ENCODE peak calls at places on chromosome 17, in ten cellular contexts. K is left lung; Y is endodermal cell; L is CD8-positive, alpha-beta T cell; I is brain microvascular endothelial cell; Q is psoas muscle; S is GM23338; F is lower lobe of right lung; O is dorsolateral prefrontal cortex; T is adrenal gland. M is an unnamed sample.

GRCh38 chr17:44786551-44787081 is 27.8 kb downstream of the ADAM11 start:
- DNase-seq in K (peak), Y (peak), L (no peak), I (no peak), Q (no peak), S (no peak), F (no peak), O (no peak), T (no peak), M (no peak)

GRCh38 chr17:1055231-1055630 is 58.3 kb downstream of the TIMM22 start:
- DNase-seq in K (no peak), Y (no peak), L (no peak), I (no peak), Q (no peak), S (no peak), F (peak), O (no peak), T (no peak), M (no peak)

GRCh38 chr17:55693244-55694216 is 29.1 kb downstream of the TMEM100 start:
- DNase-seq in K (no peak), Y (no peak), L (no peak), I (no peak), Q (peak), S (no peak), F (no peak), O (no peak), T (peak), M (no peak)

GRCh38 chr17:79633937-79634813 is 23.3 kb upstream of the RBFOX3 start:
- DNase-seq in K (peak), Y (peak), L (no peak), I (no peak), Q (peak), S (no peak), F (peak), O (peak), T (no peak), M (no peak)

GRCh38 chr17:6555331-6556120 is 829 bp downstream of the PITPNM3 start:
- DNase-seq in K (peak), Y (peak), L (no peak), I (no peak), Q (no peak), S (peak), F (peak), O (no peak), T (peak), M (no peak)

GRCh38 chr17:18377437-18378204 is at the start of gene EVPLL:
- DNase-seq in K (peak), Y (peak), L (no peak), I (no peak), Q (peak), S (no peak), F (peak), O (no peak), T (peak), M (no peak)

GRCh38 chr17:4417129-4417667 is 16.5 kb upstream of the SPNS3 start:
- DNase-seq in K (no peak), Y (no peak), L (no peak), I (no peak), Q (no peak), S (no peak), F (no peak), O (no peak), T (no peak), M (no peak)

GRCh38 chr17:35373984-35374765 is 754 bp upstream of the SLFN11 start:
- DNase-seq in K (peak), Y (peak), L (peak), I (peak), Q (peak), S (peak), F (peak), O (no peak), T (peak), M (no peak)

GRCh38 chr17:28973414-28973813 is 22.1 kb upstream of the PHF12 start:
- DNase-seq in K (peak), Y (no peak), L (no peak), I (peak), Q (no peak), S (no peak), F (peak), O (no peak), T (no peak), M (no peak)

GRCh38 chr17:29617125-29617480 is 5.6 kb downstream of the CORO6 start:
- DNase-seq in K (peak), Y (peak), L (peak), I (peak), Q (peak), S (peak), F (peak), O (peak), T (peak), M (no peak)

GRCh38 chr17:61409301-61410099 is 9.9 kb downstream of the TBX2 start:
- DNase-seq in K (peak), Y (peak), L (peak), I (no peak), Q (peak), S (peak), F (peak), O (no peak), T (peak), M (no peak)

GRCh38 chr17:34071891-34072420 is 183.1 kb upstream of the CCL2 start:
- DNase-seq in K (no peak), Y (no peak), L (no peak), I (no peak), Q (no peak), S (peak), F (no peak), O (no peak), T (no peak), M (no peak)

GRCh38 chr17:13031718-13032350 is 14.0 kb upstream of the ELAC2 start:
- DNase-seq in K (no peak), Y (peak), L (peak), I (peak), Q (peak), S (peak), F (peak), O (peak), T (peak), M (peak)

GRCh38 chr17:60534010-60534555 is 8.0 kb upstream of the APPBP2 start:
- DNase-seq in K (no peak), Y (peak), L (no peak), I (no peak), Q (no peak), S (no peak), F (no peak), O (no peak), T (no peak), M (peak)

GRCh38 chr17:30858556-30859250 is 26.9 kb downstream of the ATAD5 start:
- DNase-seq in K (no peak), Y (no peak), L (no peak), I (no peak), Q (no peak), S (no peak), F (no peak), O (no peak), T (no peak), M (no peak)

GRCh38 chr17:58956997-58957724 is 149.5 kb downstream of the TRIM37 start:
- DNase-seq in K (no peak), Y (no peak), L (no peak), I (peak), Q (no peak), S (no peak), F (no peak), O (no peak), T (no peak), M (no peak)

GRCh38 chr17:21286066-21286770 is 1.7 kb downstream of the MAP2K3 start:
- DNase-seq in K (peak), Y (no peak), L (no peak), I (peak), Q (peak), S (no peak), F (peak), O (no peak), T (peak), M (peak)

GRCh38 chr17:28392491-28392890 is 13.5 kb downstream of the SLC46A1 start:
- DNase-seq in K (no peak), Y (no peak), L (no peak), I (no peak), Q (no peak), S (no peak), F (no peak), O (no peak), T (no peak), M (no peak)

GRCh38 chr17:7217113-7217987 is 2.3 kb downstream of the DLG4 start:
- DNase-seq in K (peak), Y (peak), L (no peak), I (peak), Q (peak), S (peak), F (no peak), O (no peak), T (peak), M (no peak)

GRCh38 chr17:69335018-69335417 is 8.1 kb upstream of the ABCA5 start:
- DNase-seq in K (no peak), Y (no peak), L (no peak), I (no peak), Q (no peak), S (peak), F (no peak), O (no peak), T (no peak), M (no peak)

GRCh38 chr17:72591500-72592241 is 470.9 kb downstream of the SOX9 start:
- DNase-seq in K (no peak), Y (peak), L (no peak), I (no peak), Q (no peak), S (peak), F (peak), O (no peak), T (no peak), M (no peak)

DNA sequence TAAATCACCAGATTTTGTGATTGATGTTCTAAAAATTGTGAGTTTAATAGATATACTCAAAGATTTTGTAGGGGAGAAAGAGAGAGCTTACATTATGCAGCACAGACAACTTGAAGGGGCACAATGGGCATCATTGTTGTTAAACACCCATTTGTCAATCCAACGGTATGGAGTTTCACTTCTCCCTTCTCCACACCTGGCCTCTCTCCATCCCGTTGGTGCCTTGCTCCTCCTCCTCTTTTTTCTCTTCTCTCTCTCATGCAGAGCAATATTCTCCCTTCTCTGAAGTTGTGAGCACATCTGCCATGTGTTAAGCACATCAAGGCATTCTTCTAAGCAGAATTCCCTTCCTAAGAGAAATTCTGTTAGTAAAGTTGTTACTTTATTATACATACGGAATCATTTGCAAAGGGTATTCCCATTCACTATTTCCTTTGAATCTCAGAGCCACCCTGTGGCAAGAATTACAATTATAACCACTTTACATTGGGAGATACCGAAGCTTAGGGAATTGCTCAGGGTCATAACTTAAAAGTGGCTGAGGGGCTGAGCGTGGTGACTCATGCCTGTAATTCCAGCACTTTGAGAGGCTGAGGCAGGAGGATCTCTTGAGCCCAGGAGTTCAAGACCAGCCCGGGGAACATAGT is 40.5 kb upstream of the SKAP1 start:
- DNase-seq in K (no peak), Y (no peak), L (no peak), I (no peak), Q (no peak), S (peak), F (no peak), O (no peak), T (peak), M (no peak)
- TF ChIP-seq CTCF in K (no peak), Y (peak), L (no peak), I (peak), Q (no peak), S (no peak), F (no peak), O (no peak), T (peak), M (peak)

GRCh38 chr17:64242633-64243032 is 20.4 kb downstream of the TEX2 start:
- DNase-seq in K (no peak), Y (no peak), L (no peak), I (no peak), Q (no peak), S (no peak), F (no peak), O (no peak), T (no peak), M (no peak)
- H3K27ac ChIP-seq in K (no peak), Y (no peak), L (no peak), I (no peak), Q (no peak), S (no peak), F (no peak), O (no peak), T (no peak), M (no peak)

GRCh38 chr17:48025904-48026502 is 11.6 kb downstream of the COPZ2 start:
- DNase-seq in K (no peak), Y (no peak), L (no peak), I (no peak), Q (no peak), S (peak), F (no peak), O (no peak), T (no peak), M (no peak)

GRCh38 chr17:48025040-48025903 is 12.3 kb downstream of the COPZ2 start:
- DNase-seq in K (peak), Y (peak), L (peak), I (peak), Q (peak), S (peak), F (peak), O (peak), T (peak), M (peak)

GRCh38 chr17:48022906-48023305 is 14.7 kb downstream of the COPZ2 start:
- DNase-seq in K (no peak), Y (no peak), L (no peak), I (no peak), Q (no peak), S (no peak), F (no peak), O (no peak), T (no peak), M (no peak)

GRCh38 chr17:48023408-48024148 is 14.0 kb downstream of the COPZ2 start:
- DNase-seq in K (peak), Y (peak), L (peak), I (no peak), Q (peak), S (peak), F (peak), O (peak), T (peak), M (no peak)

DNA sequence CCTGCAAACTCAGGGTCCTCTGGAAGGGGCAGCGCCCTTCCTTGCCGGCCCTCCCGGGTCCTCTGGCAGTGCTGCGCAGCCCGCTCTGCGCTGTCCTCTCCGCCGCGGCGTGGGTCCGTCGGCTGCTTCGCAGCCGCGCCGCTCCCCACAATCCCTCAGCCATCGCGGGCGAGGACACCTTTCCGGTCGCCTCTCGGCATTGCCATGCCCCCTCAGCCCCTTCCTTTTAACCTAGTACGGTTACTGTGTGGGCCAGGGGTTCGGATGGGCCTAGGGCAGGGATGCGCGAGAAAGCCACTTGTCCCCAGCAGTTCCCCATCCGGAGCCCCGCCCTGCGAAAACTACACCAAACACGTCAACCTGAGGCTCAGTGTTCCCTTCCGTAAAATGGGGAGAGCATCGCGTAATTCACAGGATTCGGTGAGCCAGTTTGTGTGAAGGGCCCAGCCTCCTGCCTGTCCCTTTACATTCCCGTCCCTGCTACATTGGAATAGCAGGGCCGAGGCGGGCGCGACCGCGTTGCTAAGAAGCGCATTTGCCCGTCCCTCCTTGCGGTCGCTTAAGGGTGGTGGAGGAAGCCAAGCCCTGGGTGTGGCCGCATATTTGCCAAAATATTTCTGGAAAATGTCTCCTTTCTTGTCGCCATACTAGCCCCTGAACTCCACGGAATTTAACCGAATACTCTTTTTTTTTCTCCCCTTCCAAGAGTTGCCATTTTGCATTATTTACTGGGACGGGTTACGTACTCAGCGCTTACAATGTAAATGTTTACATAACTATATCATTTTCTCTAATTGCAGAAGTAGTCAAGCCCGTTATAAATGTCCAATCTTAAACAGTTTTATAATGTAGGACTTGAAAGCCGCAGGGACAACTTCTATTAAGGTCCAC is 13.2 kb downstream of the COPZ2 start:
- DNase-seq in K (peak), Y (peak), L (peak), I (no peak), Q (peak), S (peak), F (peak), O (no peak), T (peak), M (no peak)
- TF ChIP-seq CTCF in K (no peak), Y (no peak), L (no peak), I (no peak), Q (no peak), S (no peak), F (no peak), O (no peak), T (no peak), M (no peak)

DNA sequence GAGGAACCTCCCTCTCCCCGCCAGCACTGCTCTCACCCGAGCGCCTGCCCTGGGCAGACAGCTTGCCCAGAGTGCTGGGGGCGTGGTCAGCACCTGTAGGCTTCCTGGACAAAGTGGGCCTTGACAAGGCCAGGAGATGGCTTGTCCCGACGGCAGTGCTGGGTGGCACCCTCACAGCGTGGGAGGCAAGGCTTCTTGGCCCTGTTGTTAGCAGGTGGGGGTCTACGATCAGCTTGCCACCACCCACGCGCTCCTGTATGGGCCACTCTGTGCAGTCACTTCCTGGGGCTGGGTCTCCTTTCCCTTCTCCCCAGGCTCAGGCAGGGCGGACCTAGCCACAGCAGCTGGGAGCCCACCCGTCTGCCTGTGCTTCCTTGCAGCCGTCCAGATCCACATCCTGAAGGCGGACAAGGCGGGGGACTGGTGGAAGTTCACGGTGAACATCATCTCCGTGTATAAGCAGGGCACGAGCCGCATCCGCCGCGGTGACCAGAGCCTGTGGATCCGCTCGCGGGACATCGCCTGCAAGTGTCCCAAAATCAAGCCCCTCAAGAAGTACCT is 218.0 kb downstream of the NTN1 start:
- DNase-seq in K (no peak), Y (peak), L (no peak), I (no peak), Q (no peak), S (no peak), F (peak), O (no peak), T (no peak), M (no peak)
- H3K27ac ChIP-seq in K (peak), Y (no peak), L (no peak), I (no peak), Q (peak), S (no peak), F (peak), O (peak), T (no peak), M (no peak)

DNA sequence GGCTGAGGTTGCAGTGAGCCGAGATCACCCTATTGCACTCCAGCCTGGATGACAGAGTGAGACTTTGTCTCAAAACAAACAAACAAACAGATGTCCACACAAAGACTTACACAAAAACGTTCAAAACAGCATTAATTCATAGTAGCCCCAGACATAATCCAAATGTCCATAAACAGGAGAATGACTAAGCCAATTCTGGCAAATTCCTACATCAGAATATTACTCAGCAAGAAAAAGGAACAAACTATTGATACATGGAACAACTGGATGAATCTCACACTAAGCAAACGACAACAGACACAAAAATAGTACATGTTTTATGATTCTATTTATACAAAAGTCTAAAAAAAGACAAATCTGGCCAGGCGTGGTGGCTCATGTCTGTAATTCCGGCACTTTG is 10.8 kb upstream of the KPNB1 start:
- DNase-seq in K (no peak), Y (no peak), L (no peak), I (no peak), Q (no peak), S (no peak), F (no peak), O (no peak), T (no peak), M (no peak)
- TF ChIP-seq CTCF in K (no peak), Y (no peak), L (no peak), I (no peak), Q (no peak), S (no peak), F (no peak), O (no peak), T (no peak), M (no peak)

GRCh38 chr17:57924677-57925076 is 30.5 kb downstream of the CUEDC1 start:
- DNase-seq in K (no peak), Y (no peak), L (no peak), I (no peak), Q (peak), S (no peak), F (no peak), O (no peak), T (peak), M (no peak)
- H3K27ac ChIP-seq in K (no peak), Y (peak), L (no peak), I (no peak), Q (peak), S (no peak), F (no peak), O (peak), T (no peak), M (no peak)

DNA sequence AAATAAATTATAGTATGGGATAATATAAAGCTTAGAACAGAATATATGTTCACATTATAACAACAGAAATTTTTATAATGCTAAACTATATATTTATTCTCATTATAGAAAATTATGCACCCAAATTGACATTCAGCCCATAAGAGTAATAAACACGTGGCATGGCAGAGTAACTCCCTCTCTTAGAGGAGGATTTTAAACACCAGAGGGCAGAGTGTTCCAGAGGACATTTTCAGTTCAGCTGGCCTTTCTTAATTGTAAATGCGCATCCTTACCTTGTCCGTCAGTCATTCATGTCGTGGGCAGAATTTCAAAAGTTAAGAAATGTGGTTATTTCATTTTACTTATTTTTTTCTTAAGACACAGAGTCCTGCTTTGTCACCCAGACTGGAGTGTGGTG is 147.1 kb downstream of the TANC2 start:
- DNase-seq in K (no peak), Y (no peak), L (no peak), I (no peak), Q (no peak), S (peak), F (no peak), O (no peak), T (no peak), M (no peak)
- TF ChIP-seq CTCF in K (no peak), Y (peak), L (no peak), I (peak), Q (no peak), S (peak), F (no peak), O (peak), T (peak), M (peak)

GRCh38 chr17:76027159-76027839 is at the start of gene EVPL:
- DNase-seq in K (peak), Y (peak), L (no peak), I (no peak), Q (no peak), S (peak), F (peak), O (no peak), T (no peak), M (no peak)
- H3K27ac ChIP-seq in K (peak), Y (no peak), L (no peak), I (no peak), Q (no peak), S (no peak), F (peak), O (no peak), T (no peak), M (no peak)